ENCODE peak calls at places on chromosomes 12 and 14, in four cellular contexts. One of them, this sample, is unnamed. For H3K4me1 and H3K9me3, the result is how much of the 10 kb centered on the place peaks cover.

GRCh38 chr12:60393093-60393492 is 797.3 kb downstream of the SLC16A7 start:
- DNase-seq in effector memory CD4-positive, alpha-beta T cell: no peak
- DNase-seq in lung: no peak
- DNase-seq in vagina: no peak
- DNase-seq in this sample: peak

GRCh38 chr12:112969547-112970306 is 8.6 kb upstream of the OAS2 start:
- DNase-seq in vagina: no peak
- DNase-seq in lung: no peak
- DNase-seq in effector memory CD4-positive, alpha-beta T cell: no peak
- DNase-seq in this sample: no peak

GRCh38 chr14:29037428-29037827 is 270.8 kb downstream of the FOXG1 start:
- DNase-seq in effector memory CD4-positive, alpha-beta T cell: no peak
- DNase-seq in vagina: no peak
- DNase-seq in lung: no peak
- DNase-seq in this sample: no peak

GRCh38 chr12:129641916-129642315 is 261.9 kb downstream of the TMEM132D start:
- DNase-seq in effector memory CD4-positive, alpha-beta T cell: no peak
- DNase-seq in lung: no peak
- DNase-seq in vagina: no peak
- DNase-seq in this sample: no peak

GRCh38 chr12:107393043-107393725 is 292.4 kb upstream of the PWP1 start:
- DNase-seq in effector memory CD4-positive, alpha-beta T cell: no peak
- DNase-seq in vagina: no peak
- DNase-seq in lung: no peak
- DNase-seq in this sample: no peak

GRCh38 chr12:109591041-109591440 is 17.4 kb downstream of the MVK start:
- DNase-seq in vagina: no peak
- DNase-seq in lung: no peak
- DNase-seq in effector memory CD4-positive, alpha-beta T cell: no peak
- DNase-seq in this sample: no peak

GRCh38 chr14:67622675-67623074 is 3.0 kb downstream of the ARG2 start:
- DNase-seq in effector memory CD4-positive, alpha-beta T cell: no peak
- DNase-seq in lung: no peak
- DNase-seq in vagina: no peak
- DNase-seq in this sample: no peak

GRCh38 chr14:43285575-43285974 is 1221.5 kb downstream of the FSCB start:
- DNase-seq in vagina: no peak
- DNase-seq in effector memory CD4-positive, alpha-beta T cell: no peak
- DNase-seq in lung: no peak
- DNase-seq in this sample: no peak

GRCh38 chr12:43590307-43590706 is 38.3 kb upstream of the ADAMTS20 start:
- DNase-seq in lung: no peak
- DNase-seq in effector memory CD4-positive, alpha-beta T cell: no peak
- DNase-seq in vagina: no peak
- DNase-seq in this sample: no peak

GRCh38 chr12:84804691-84805473 is 107.7 kb downstream of the SLC6A15 start:
- DNase-seq in lung: no peak
- DNase-seq in effector memory CD4-positive, alpha-beta T cell: no peak
- DNase-seq in vagina: no peak
- DNase-seq in this sample: no peak

GRCh38 chr12:26831959-26832816 is 806 bp downstream of the ITPR2 start:
- DNase-seq in effector memory CD4-positive, alpha-beta T cell: peak
- DNase-seq in vagina: no peak
- DNase-seq in lung: peak
- DNase-seq in this sample: peak

GRCh38 chr12:77070382-77071294 is 5.3 kb upstream of the E2F7 start:
- DNase-seq in effector memory CD4-positive, alpha-beta T cell: no peak
- DNase-seq in lung: no peak
- DNase-seq in vagina: no peak
- DNase-seq in this sample: no peak

GRCh38 chr12:22700126-22700525 is 75.2 kb downstream of the ETNK1 start:
- DNase-seq in effector memory CD4-positive, alpha-beta T cell: no peak
- DNase-seq in lung: no peak
- DNase-seq in vagina: no peak
- DNase-seq in this sample: no peak

GRCh38 chr12:130339946-130340345 is 2.3 kb downstream of the PIWIL1 start:
- DNase-seq in effector memory CD4-positive, alpha-beta T cell: no peak
- DNase-seq in vagina: no peak
- DNase-seq in lung: no peak
- DNase-seq in this sample: no peak

GRCh38 chr12:12913626-12914388 is 22.4 kb downstream of the GPRC5A start:
- DNase-seq in vagina: no peak
- DNase-seq in effector memory CD4-positive, alpha-beta T cell: no peak
- DNase-seq in lung: no peak
- DNase-seq in this sample: no peak

GRCh38 chr12:59118356-59118755 is 198.1 kb upstream of the LRIG3 start:
- DNase-seq in vagina: no peak
- DNase-seq in effector memory CD4-positive, alpha-beta T cell: no peak
- DNase-seq in lung: no peak
- DNase-seq in this sample: no peak

GRCh38 chr14:41925409-41925808 is 318.7 kb downstream of the LRFN5 start:
- DNase-seq in vagina: no peak
- DNase-seq in lung: no peak
- DNase-seq in effector memory CD4-positive, alpha-beta T cell: no peak
- DNase-seq in this sample: no peak

GRCh38 chr14:100400115-100400514 is 77.0 kb downstream of the SLC25A47 start:
- DNase-seq in lung: no peak
- DNase-seq in vagina: no peak
- DNase-seq in effector memory CD4-positive, alpha-beta T cell: no peak
- DNase-seq in this sample: no peak

GRCh38 chr12:95805864-95806669 is 15.5 kb upstream of the NTN4 start:
- DNase-seq in effector memory CD4-positive, alpha-beta T cell: peak
- DNase-seq in vagina: no peak
- DNase-seq in lung: no peak
- DNase-seq in this sample: peak

GRCh38 chr14:52840916-52841315 is 49.5 kb upstream of the GNPNAT1 start:
- DNase-seq in lung: no peak
- DNase-seq in vagina: no peak
- DNase-seq in effector memory CD4-positive, alpha-beta T cell: no peak
- DNase-seq in this sample: peak

GRCh38 chr12:46388427-46388992 is 15.9 kb upstream of the SLC38A2 start:
- DNase-seq in vagina: no peak
- DNase-seq in lung: no peak
- DNase-seq in effector memory CD4-positive, alpha-beta T cell: no peak
- DNase-seq in this sample: no peak

GRCh38 chr14:74403619-74404417 is 22.2 kb downstream of the SYNDIG1L start:
- DNase-seq in lung: no peak
- DNase-seq in effector memory CD4-positive, alpha-beta T cell: no peak
- DNase-seq in vagina: no peak
- DNase-seq in this sample: no peak

GRCh38 chr12:74539261-74539660 is 1.6 kb downstream of the ATXN7L3B start:
- DNase-seq in lung: no peak
- DNase-seq in vagina: no peak
- DNase-seq in effector memory CD4-positive, alpha-beta T cell: no peak
- DNase-seq in this sample: no peak

GRCh38 chr12:74535536-74535935 is 2.1 kb upstream of the ATXN7L3B start:
- DNase-seq in vagina: no peak
- DNase-seq in effector memory CD4-positive, alpha-beta T cell: no peak
- DNase-seq in lung: no peak
- DNase-seq in this sample: no peak

GRCh38 chr12:74538491-74539258 is 1.0 kb downstream of the ATXN7L3B start:
- DNase-seq in lung: no peak
- DNase-seq in effector memory CD4-positive, alpha-beta T cell: peak
- DNase-seq in vagina: no peak
- DNase-seq in this sample: peak

GRCh38 chr12:74537707-74538385 is at the start of gene ATXN7L3B:
- DNase-seq in effector memory CD4-positive, alpha-beta T cell: peak
- DNase-seq in lung: peak
- DNase-seq in vagina: no peak
- DNase-seq in this sample: peak

GRCh38 chr12:74537126-74537706 is 419 bp upstream of the ATXN7L3B start:
- DNase-seq in effector memory CD4-positive, alpha-beta T cell: no peak
- DNase-seq in lung: no peak
- DNase-seq in vagina: no peak
- DNase-seq in this sample: no peak
- H3K4me3 ChIP-seq in effector memory CD4-positive, alpha-beta T cell: peak
- H3K4me3 ChIP-seq in lung: no peak
- H3K4me3 ChIP-seq in vagina: peak
- H3K4me3 ChIP-seq in this sample: peak

GRCh38 chr14:90484291-90484690 is 87.5 kb downstream of the CALM1 start:
- DNase-seq in vagina: peak
- DNase-seq in lung: no peak
- DNase-seq in effector memory CD4-positive, alpha-beta T cell: no peak
- DNase-seq in this sample: no peak
- H3K4me1 ChIP-seq in vagina: under half
- H3K4me1 ChIP-seq in lung: under half
- H3K4me1 ChIP-seq in effector memory CD4-positive, alpha-beta T cell: under half
- H3K4me1 ChIP-seq in this sample: under half

GRCh38 chr12:57861967-57862366 is 15.4 kb upstream of the CTDSP2 start:
- DNase-seq in vagina: no peak
- DNase-seq in effector memory CD4-positive, alpha-beta T cell: no peak
- DNase-seq in lung: no peak
- DNase-seq in this sample: no peak
- H3K9me3 ChIP-seq in vagina: under half
- H3K9me3 ChIP-seq in effector memory CD4-positive, alpha-beta T cell: under half
- H3K9me3 ChIP-seq in lung: under half
- H3K9me3 ChIP-seq in this sample: under half

GRCh38 chr14:21023817-21024667 is 819 bp downstream of the NDRG2 start:
- DNase-seq in lung: no peak
- DNase-seq in vagina: peak
- DNase-seq in effector memory CD4-positive, alpha-beta T cell: no peak
- DNase-seq in this sample: peak

GRCh38 chr14:21024668-21025373 is at the start of gene NDRG2:
- DNase-seq in lung: peak
- DNase-seq in effector memory CD4-positive, alpha-beta T cell: peak
- DNase-seq in vagina: peak
- DNase-seq in this sample: peak

GRCh38 chr14:21025374-21026151 is 702 bp upstream of the NDRG2 start:
- DNase-seq in lung: no peak
- DNase-seq in vagina: peak
- DNase-seq in effector memory CD4-positive, alpha-beta T cell: no peak
- DNase-seq in this sample: peak

GRCh38 chr14:21026251-21026987 is 1.6 kb upstream of the NDRG2 start:
- DNase-seq in lung: no peak
- DNase-seq in vagina: peak
- DNase-seq in effector memory CD4-positive, alpha-beta T cell: no peak
- DNase-seq in this sample: peak

DNA sequence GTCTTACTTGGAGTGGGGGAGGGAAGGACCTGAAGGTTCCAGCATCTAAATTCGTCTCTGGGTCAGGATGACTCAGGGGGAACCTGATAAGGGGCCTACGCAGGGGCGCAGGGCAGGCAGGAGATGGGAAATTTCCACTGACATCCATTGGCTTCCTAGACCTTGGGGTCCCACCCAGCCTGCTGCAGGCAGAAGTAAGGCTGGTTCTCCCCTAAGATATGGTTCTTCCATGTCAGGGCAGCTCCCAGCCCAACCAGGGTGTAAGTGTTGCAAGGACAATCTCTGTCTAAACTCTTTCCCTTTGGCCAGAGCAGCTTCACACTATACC is 2.1 kb upstream of the NDRG2 start:
- DNase-seq in effector memory CD4-positive, alpha-beta T cell: no peak
- DNase-seq in lung: no peak
- DNase-seq in vagina: peak
- DNase-seq in this sample: peak
- H3K4me3 ChIP-seq in effector memory CD4-positive, alpha-beta T cell: no peak
- H3K4me3 ChIP-seq in lung: no peak
- H3K4me3 ChIP-seq in vagina: no peak
- H3K4me3 ChIP-seq in this sample: no peak